ENCODE peak calls at places on chromosomes 16 and 17, in ten cellular contexts. G is GM12892, R is stomach, M is GM12891, C is upper lobe of left lung, X is sigmoid colon, B is GM12878, Y is vagina, L is HepG2, W is Panc1. P is an unnamed sample.

GRCh38 chr17:79565606-79566250 is 45.1 kb downstream of the RBFOX3 start:
- DNase-seq in G (no peak), R (no peak), M (no peak), C (no peak), X (peak; percentile 8), B (no peak), Y (no peak), L (no peak), W (no peak), P (no peak)

GRCh38 chr16:80717611-80718010 is 86.8 kb downstream of the CDYL2 start:
- DNase-seq in G (no peak), R (no peak), M (no peak), C (no peak), X (no peak), B (no peak), Y (no peak), L (no peak), W (no peak), P (no peak)

GRCh38 chr17:57576744-57577143 is 168.4 kb downstream of the CCDC182 start:
- DNase-seq in G (no peak), R (no peak), M (no peak), C (no peak), X (no peak), B (no peak), Y (no peak), L (no peak), W (no peak), P (no peak)

GRCh38 chr16:85637808-85638186 is 24.7 kb downstream of the GSE1 start:
- DNase-seq in G (no peak), R (peak; percentile 79), M (no peak), C (peak; percentile 87), X (no peak), B (no peak), Y (no peak), L (no peak), W (no peak), P (no peak)

GRCh38 chr17:40095944-40096791 is 4.2 kb downstream of the NR1D1 start:
- DNase-seq in G (peak; percentile 97), R (peak; percentile 57), M (peak; percentile 97), C (no peak), X (peak; percentile 90), B (peak; percentile 99), Y (peak; percentile 87), L (no peak), W (no peak), P (no peak)

GRCh38 chr17:61413654-61414133 is 14.1 kb downstream of the TBX2 start:
- DNase-seq in G (no peak), R (peak; percentile 8), M (no peak), C (no peak), X (peak; percentile 40), B (no peak), Y (peak; percentile 77), L (no peak), W (no peak), P (no peak)

GRCh38 chr16:11180489-11180888 is 75.5 kb downstream of the SOCS1 start:
- DNase-seq in G (no peak), R (no peak), M (no peak), C (no peak), X (no peak), B (no peak), Y (no peak), L (no peak), W (no peak), P (no peak)

GRCh38 chr17:2177235-2177811 is 122.4 kb downstream of the HIC1 start:
- DNase-seq in G (no peak), R (no peak), M (no peak), C (no peak), X (no peak), B (no peak), Y (no peak), L (peak; percentile 80), W (no peak), P (peak; percentile 93)

GRCh38 chr17:59641799-59642484 is 22.2 kb downstream of the CLTC start:
- DNase-seq in G (peak; percentile 17), R (no peak), M (peak; percentile 19), C (no peak), X (no peak), B (peak; percentile 63), Y (no peak), L (no peak), W (no peak), P (no peak)

GRCh38 chr16:53457670-53458069 is 23.4 kb downstream of the RBL2 start:
- DNase-seq in G (peak; percentile 29), R (no peak), M (peak; percentile 34), C (no peak), X (no peak), B (peak; percentile 92), Y (no peak), L (no peak), W (no peak), P (no peak)

GRCh38 chr17:63774141-63774981 is at the start of gene DDX42:
- DNase-seq in G (peak; percentile 40), R (peak; percentile 91), M (peak; percentile 38), C (peak; percentile 96), X (peak; percentile 80), B (no peak), Y (no peak), L (peak; percentile 64), W (no peak), P (peak; percentile 80)
- TF ChIP-seq POLR2AphosphoS5 in G (no peak), R (peak; percentile 44), M (peak; percentile 20), C (peak; percentile 66), X (peak; percentile 84), B (no peak), Y (no peak), L (no peak), W (no peak), P (no peak)

DNA sequence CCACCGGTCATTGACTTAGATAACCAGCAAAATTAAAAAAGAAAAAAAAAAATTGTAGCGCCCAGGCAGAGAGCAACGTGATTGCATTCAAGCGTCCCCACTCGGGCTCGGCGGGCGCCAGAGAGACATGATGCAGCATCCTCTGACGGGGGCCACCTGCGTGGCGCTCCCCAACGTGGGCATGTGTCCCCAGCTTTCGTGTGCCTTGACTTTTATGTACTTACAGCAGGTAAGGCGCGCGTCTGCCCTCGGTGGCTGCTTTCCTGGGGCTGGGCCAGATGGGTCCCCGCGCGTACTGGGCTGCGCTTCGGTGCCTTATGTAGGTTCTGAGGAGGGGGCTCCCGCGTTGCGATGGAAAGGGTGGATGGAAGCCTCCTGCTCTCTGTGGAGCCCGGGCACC is 28.4 kb upstream of the RBFOX1 start:
- DNase-seq in G (no peak), R (no peak), M (no peak), C (peak; percentile 67), X (no peak), B (no peak), Y (no peak), L (no peak), W (no peak), P (no peak)
- TF ChIP-seq POLR2AphosphoS5 in G (no peak), R (no peak), M (no peak), C (no peak), X (no peak), B (no peak), Y (no peak), L (no peak), W (no peak), P (no peak)

DNA sequence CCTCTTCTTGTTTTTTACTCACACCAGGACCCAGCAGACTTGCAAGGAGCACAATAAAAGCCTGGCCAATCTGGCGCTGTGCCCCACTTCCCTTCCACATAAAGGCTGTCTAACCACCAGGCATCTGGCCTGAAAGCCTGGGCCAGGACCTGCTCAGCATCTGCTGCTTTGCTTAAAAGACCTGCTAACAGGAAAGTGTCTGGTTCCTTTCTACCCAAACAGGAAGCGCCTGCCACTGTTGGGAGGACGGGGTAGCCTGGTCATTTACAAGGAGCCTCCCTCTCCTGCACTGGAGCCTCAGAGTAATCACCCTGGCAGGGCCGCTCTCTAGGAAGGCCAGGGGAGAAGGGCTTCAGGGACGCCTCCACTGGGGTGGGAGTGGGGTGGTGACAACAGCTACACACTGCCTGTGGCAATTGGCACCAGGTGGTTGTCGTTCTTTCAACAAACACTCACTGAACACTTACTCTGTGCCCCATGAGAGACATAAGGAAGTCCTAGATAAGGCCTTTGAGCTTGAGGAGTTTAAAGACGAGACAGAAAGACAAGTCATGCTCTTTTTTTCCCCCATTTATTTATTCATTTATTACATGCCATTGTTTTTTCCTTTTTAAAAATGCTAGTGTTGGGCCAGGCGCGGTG is 6.3 kb upstream of the MMP28 start:
- DNase-seq in G (no peak), R (peak; percentile 72), M (no peak), C (no peak), X (peak; percentile 98), B (no peak), Y (no peak), L (no peak), W (no peak), P (peak; percentile 99)
- TF ChIP-seq POLR2AphosphoS5 in G (no peak), R (peak; percentile 54), M (no peak), C (peak; percentile 58), X (peak; percentile 98), B (no peak), Y (peak; percentile 62), L (no peak), W (no peak), P (no peak)

GRCh38 chr17:7476951-7477350 is 2.5 kb downstream of the ZBTB4 start:
- DNase-seq in G (no peak), R (no peak), M (no peak), C (no peak), X (no peak), B (no peak), Y (no peak), L (no peak), W (no peak), P (no peak)

GRCh38 chr17:7477392-7478275 is 1.8 kb downstream of the ZBTB4 start:
- DNase-seq in G (no peak), R (peak; percentile 60), M (no peak), C (peak; percentile 54), X (peak; percentile 82), B (no peak), Y (no peak), L (peak; percentile 31), W (no peak), P (peak; percentile 29)

GRCh38 chr17:7479139-7479388 is 367 bp downstream of the ZBTB4 start:
- DNase-seq in G (no peak), R (no peak), M (no peak), C (no peak), X (no peak), B (no peak), Y (no peak), L (no peak), W (no peak), P (no peak)

GRCh38 chr17:7478276-7479138 is 924 bp downstream of the ZBTB4 start:
- DNase-seq in G (peak; percentile 66), R (peak; percentile 55), M (peak; percentile 70), C (peak; percentile 91), X (peak; percentile 86), B (no peak), Y (no peak), L (no peak), W (no peak), P (peak; percentile 35)

DNA sequence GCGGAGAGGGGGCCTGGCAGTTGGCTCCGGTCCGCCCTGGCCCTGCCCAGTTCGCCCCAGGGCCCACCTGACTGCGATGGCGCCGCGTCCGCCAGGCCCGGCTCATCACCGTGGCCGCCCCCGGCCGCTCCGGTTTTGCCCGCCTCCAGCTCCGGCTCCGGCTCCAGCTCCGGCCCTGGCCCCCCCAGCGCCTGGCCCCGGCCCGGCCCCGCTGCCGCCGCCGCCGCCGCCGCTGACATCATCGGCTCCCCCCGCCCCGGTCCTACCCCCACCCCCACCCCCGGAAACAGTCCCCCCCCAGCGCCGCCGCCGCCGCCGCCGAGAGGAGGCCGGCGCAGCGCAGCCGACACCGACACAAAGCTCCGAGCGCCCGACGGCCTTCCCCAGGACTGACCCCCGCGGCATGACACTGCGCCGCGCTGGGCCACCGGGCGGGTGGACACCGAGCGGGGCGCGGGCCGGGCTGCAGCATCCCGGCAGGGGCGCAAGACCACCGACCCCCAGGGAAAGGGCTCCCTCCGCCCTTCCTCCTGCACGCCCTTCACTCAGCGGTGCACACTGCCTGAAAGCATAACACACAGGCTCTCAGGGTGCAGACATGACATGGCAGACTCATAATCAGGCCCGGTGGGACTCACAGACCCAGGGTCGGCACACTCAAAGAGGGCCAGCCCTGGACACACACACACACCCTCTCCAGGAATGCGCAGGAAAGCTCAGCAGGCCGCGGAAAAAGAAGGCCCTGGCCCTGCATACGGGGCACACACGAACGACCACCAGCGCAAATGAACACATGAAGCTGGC is at the start of gene ZBTB4:
- DNase-seq in G (peak; percentile 63), R (peak; percentile 65), M (peak; percentile 68), C (peak; percentile 94), X (peak; percentile 82), B (no peak), Y (no peak), L (peak; percentile 59), W (no peak), P (peak; percentile 44)
- TF ChIP-seq POLR2AphosphoS5 in G (no peak), R (no peak), M (no peak), C (peak; percentile 69), X (peak; percentile 95), B (no peak), Y (peak; percentile 81), L (no peak), W (no peak), P (no peak)